ENCODE peak calls at places on chromosomes 5 and 9, in seven cellular contexts. H is ovary, R is heart left ventricle, P is body of pancreas, O is tibial nerve, J is IMR-90, W is vagina. B is an unnamed sample.

GRCh38 chr9:137161558-137162483 is 8.0 kb downstream of the LRRC26 start:
- DNase-seq in P (no peak), W (no peak), J (no peak), O (no peak), H (no peak), R (no peak), B (no peak)

GRCh38 chr5:53542917-53543316 is 17.5 kb upstream of the NDUFS4 start:
- DNase-seq in W (no peak), P (no peak), O (no peak), H (no peak), R (no peak), J (no peak), B (no peak)

GRCh38 chr9:121192518-121192917 is 9.2 kb downstream of the RAB14 start:
- DNase-seq in P (no peak), R (no peak), H (no peak), J (no peak), O (no peak), W (no peak), B (no peak)

GRCh38 chr5:15834596-15835245 is 334.7 kb downstream of the FBXL7 start:
- DNase-seq in R (no peak), H (no peak), O (no peak), J (peak), P (no peak), W (no peak), B (no peak)

GRCh38 chr9:92310562-92310961 is 14.6 kb downstream of the NOL8 start:
- DNase-seq in W (no peak), R (no peak), P (no peak), H (no peak), O (no peak), J (peak), B (no peak)

GRCh38 chr9:123929177-123929869 is 603 bp downstream of the DENND1A start:
- DNase-seq in P (peak), O (no peak), J (no peak), R (no peak), W (peak), H (no peak), B (peak)

GRCh38 chr5:74185599-74185998 is 454.9 kb downstream of the ENC1 start:
- DNase-seq in O (no peak), H (no peak), W (no peak), P (no peak), J (no peak), R (peak), B (no peak)

GRCh38 chr5:142386151-142387021 is 61.6 kb upstream of the SPRY4 start:
- DNase-seq in W (no peak), J (no peak), P (no peak), O (no peak), R (no peak), H (no peak), B (no peak)

GRCh38 chr5:31811210-31811609 is 172.3 kb downstream of the PDZD2 start:
- DNase-seq in P (no peak), H (no peak), R (no peak), W (no peak), J (peak), O (no peak), B (peak)

GRCh38 chr9:90970603-90971002 is 169.0 kb downstream of the SYK start:
- DNase-seq in W (no peak), O (no peak), P (no peak), R (no peak), H (no peak), J (peak), B (no peak)

GRCh38 chr9:95385521-95385920 is 68.0 kb upstream of the FANCC start:
- DNase-seq in W (no peak), H (no peak), J (no peak), O (no peak), R (no peak), P (no peak), B (no peak)

GRCh38 chr5:42745426-42745825 is 11.2 kb upstream of the CCDC152 start:
- DNase-seq in O (no peak), H (no peak), P (no peak), R (no peak), J (no peak), W (no peak), B (no peak)

GRCh38 chr9:125407432-125407973 is 145.9 kb downstream of the GAPVD1 start:
- DNase-seq in H (no peak), J (no peak), W (no peak), P (no peak), O (no peak), R (no peak), B (no peak)

GRCh38 chr9:136947955-136948510 is 3.0 kb downstream of the C8G start:
- DNase-seq in H (peak), W (no peak), J (peak), R (peak), O (no peak), P (peak), B (no peak)

GRCh38 chr9:86027767-86028166 is 71.6 kb downstream of the GOLM1 start:
- DNase-seq in R (no peak), P (no peak), H (no peak), W (no peak), O (no peak), J (no peak), B (no peak)

GRCh38 chr9:129175825-129176633 is 2.0 kb downstream of the IER5L start:
- DNase-seq in H (peak), O (peak), W (no peak), R (peak), P (peak), J (peak), B (peak)

GRCh38 chr5:93245226-93245625 is 335.8 kb downstream of the NR2F1-AS1 start:
- DNase-seq in R (no peak), O (no peak), W (no peak), J (no peak), H (no peak), P (no peak), B (no peak)

GRCh38 chr9:1098551-1098950 is 48.4 kb downstream of the DMRT2 start:
- DNase-seq in J (no peak), O (no peak), P (no peak), W (no peak), H (no peak), R (no peak), B (no peak)

GRCh38 chr5:32261198-32261597 is 51.5 kb downstream of the MTMR12 start:
- DNase-seq in R (no peak), J (no peak), O (no peak), H (no peak), P (no peak), W (no peak), B (no peak)

GRCh38 chr9:19994296-19994695 is 205.5 kb upstream of the SLC24A2 start:
- DNase-seq in O (no peak), H (no peak), J (no peak), R (no peak), P (no peak), W (no peak), B (no peak)

GRCh38 chr5:172420215-172420934 is 34.0 kb downstream of the SH3PXD2B start:
- DNase-seq in O (peak), P (peak), W (no peak), J (peak), R (peak), H (peak), B (peak)

GRCh38 chr5:135048286-135048685 is 14.3 kb upstream of the PITX1 start:
- DNase-seq in J (no peak), H (no peak), O (no peak), P (no peak), R (no peak), W (no peak), B (no peak)

GRCh38 chr5:42434047-42434724 is 10.9 kb downstream of the GHR start:
- DNase-seq in W (no peak), R (no peak), H (no peak), J (no peak), O (no peak), P (no peak), B (no peak)

GRCh38 chr5:54658014-54658413 is 140.5 kb downstream of the SNX18 start:
- DNase-seq in J (peak), W (no peak), H (no peak), O (no peak), P (no peak), R (peak), B (no peak)

GRCh38 chr9:129725841-129726251 is 27.0 kb downstream of the PTGES start:
- DNase-seq in H (no peak), O (no peak), W (no peak), P (no peak), R (no peak), J (peak), B (no peak)

GRCh38 chr5:90866333-90866732 is 307.7 kb downstream of the ADGRV1 start:
- DNase-seq in R (no peak), H (no peak), P (no peak), W (no peak), J (peak), O (no peak), B (no peak)

GRCh38 chr5:134458676-134459403 is 47.2 kb upstream of the CDKN2AIPNL start:
- DNase-seq in O (no peak), H (no peak), J (no peak), P (no peak), R (peak), W (no peak), B (peak)

GRCh38 chr9:79984429-79985067 is 412.8 kb downstream of the TLE4 start:
- DNase-seq in O (no peak), J (no peak), P (no peak), W (no peak), H (no peak), R (no peak), B (peak)

GRCh38 chr9:109907400-109907799 is 127.4 kb downstream of the PALM2AKAP2 start:
- DNase-seq in W (no peak), O (no peak), R (peak), J (no peak), H (no peak), P (no peak), B (no peak)

GRCh38 chr9:73022353-73022752 is 69.5 kb upstream of the ALDH1A1 start:
- DNase-seq in O (no peak), H (no peak), R (no peak), P (no peak), W (no peak), J (no peak), B (no peak)

GRCh38 chr9:109403766-109404320 is 83.0 kb upstream of the EPB41L4B start:
- DNase-seq in J (no peak), P (no peak), W (no peak), R (no peak), H (no peak), O (no peak), B (no peak)

GRCh38 chr5:31833005-31833404 is 194.1 kb downstream of the PDZD2 start:
- DNase-seq in R (no peak), H (no peak), P (no peak), O (no peak), W (no peak), J (no peak), B (no peak)

GRCh38 chr5:91359957-91360609 is 23.0 kb downstream of the ARRDC3 start:
- DNase-seq in R (no peak), W (no peak), O (no peak), J (no peak), P (no peak), H (no peak), B (no peak)

GRCh38 chr9:135225619-135226228 is 138.3 kb downstream of the OLFM1 start:
- DNase-seq in P (peak), O (no peak), R (peak), W (no peak), H (no peak), J (no peak), B (no peak)

GRCh38 chr5:10789021-10789420 is 28.0 kb upstream of the DAP start:
- DNase-seq in O (no peak), R (peak), W (no peak), H (peak), J (peak), P (no peak), B (no peak)

GRCh38 chr9:115553082-115553481 is 435.1 kb upstream of the TNC start:
- DNase-seq in J (no peak), O (no peak), H (no peak), R (no peak), W (no peak), P (no peak), B (no peak)

GRCh38 chr9:37942616-37943328 is 38.8 kb upstream of the SLC25A51 start:
- DNase-seq in W (no peak), R (no peak), P (no peak), H (no peak), J (no peak), O (no peak), B (no peak)

GRCh38 chr5:54021413-54022155 is 288.8 kb downstream of the ARL15 start:
- DNase-seq in P (no peak), W (no peak), R (no peak), H (no peak), O (no peak), J (peak), B (no peak)

DNA sequence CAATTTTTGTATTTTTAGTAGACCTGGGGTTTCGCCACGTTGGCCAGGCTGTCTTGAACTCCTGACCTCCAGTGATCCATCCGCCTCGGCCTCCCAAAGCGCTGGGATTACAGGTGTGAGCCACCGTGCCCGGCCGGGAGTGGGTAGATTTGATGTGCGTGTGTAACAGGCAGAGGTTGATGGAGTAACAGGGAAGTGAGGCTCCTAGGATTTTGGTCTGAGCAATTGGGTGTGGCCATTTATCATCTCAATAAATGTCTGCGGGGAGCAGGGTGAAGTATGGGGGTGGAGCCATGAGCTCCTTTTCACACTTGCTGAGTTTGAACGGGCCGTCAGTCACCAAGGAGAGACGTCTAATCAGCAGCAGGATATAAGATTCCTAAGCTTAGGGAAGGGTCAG is 1.2 kb upstream of the REXO4 start:
- DNase-seq in H (no peak), J (no peak), P (no peak), O (no peak), R (no peak), W (no peak), B (no peak)
- H3K4me3 ChIP-seq in H (no peak), J (no peak), P (no peak), O (no peak), R (no peak), W (no peak), B (no peak)

GRCh38 chr9:127444921-127445850 is 6.0 kb downstream of the RPL12 start:
- DNase-seq in O (peak), P (no peak), H (no peak), R (no peak), W (no peak), J (peak), B (no peak)
- TF ChIP-seq POLR2A in O (no peak), P (no peak), H (no peak), R (no peak), W (no peak), J (peak), B (no peak)

GRCh38 chr9:107485451-107486043 is 4.0 kb downstream of the KLF4 start:
- DNase-seq in W (no peak), J (no peak), H (peak), R (no peak), P (no peak), O (no peak), B (no peak)
- H3K4me3 ChIP-seq in W (peak), J (no peak), H (peak), R (peak), P (no peak), O (peak), B (peak)

DNA sequence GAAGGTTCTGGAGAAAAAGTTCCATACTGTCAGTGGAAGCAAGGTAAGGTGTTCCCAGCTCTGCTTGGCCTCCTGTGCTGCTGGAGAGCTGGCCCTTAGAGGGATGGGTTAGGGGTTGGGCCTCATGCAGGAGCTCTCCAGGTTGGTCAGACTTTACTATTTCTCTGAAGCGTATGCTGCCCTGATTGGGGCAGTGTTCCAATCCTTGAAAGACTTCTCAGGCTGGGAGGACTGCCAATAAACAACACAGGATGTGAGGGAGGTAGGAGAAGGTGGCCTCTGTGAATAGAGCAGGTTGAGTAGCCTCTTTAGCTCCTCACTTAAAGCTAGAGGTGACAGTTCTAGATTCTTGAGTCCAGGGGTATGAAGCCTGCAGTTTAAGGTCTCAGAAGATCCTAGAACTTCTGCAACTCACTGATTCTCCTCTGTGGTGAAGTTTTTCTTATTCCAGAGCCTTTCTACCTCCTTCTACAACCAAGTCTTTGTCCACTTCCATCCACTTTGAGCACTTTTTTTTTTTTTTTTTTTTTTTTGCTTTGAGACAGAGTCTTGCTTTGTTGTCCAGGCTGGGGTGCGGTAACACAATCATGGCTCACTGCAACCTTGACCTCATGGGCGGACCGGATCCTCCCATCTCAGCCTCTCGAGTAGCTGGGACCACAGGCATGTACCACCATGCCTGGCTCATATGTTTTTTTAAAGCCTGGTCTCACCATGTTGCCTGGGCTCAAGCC is 3.0 kb downstream of the HNRNPAB start:
- DNase-seq in W (no peak), R (no peak), H (no peak), O (no peak), J (peak), P (peak), B (no peak)
- TF ChIP-seq POLR2A in W (no peak), R (no peak), H (no peak), O (no peak), J (no peak), P (no peak), B (no peak)

GRCh38 chr5:168291281-168291960 is at the start of gene WWC1:
- DNase-seq in H (peak), W (no peak), R (no peak), P (peak), O (no peak), J (peak), B (no peak)

GRCh38 chr5:168288349-168289245 is 2.8 kb upstream of the WWC1 start:
- DNase-seq in H (no peak), R (no peak), O (no peak), J (no peak), W (no peak), P (peak), B (no peak)

GRCh38 chr5:168291961-168292782 is 727 bp downstream of the WWC1 start:
- DNase-seq in J (peak), H (peak), W (no peak), R (no peak), P (peak), O (no peak), B (no peak)

GRCh38 chr5:168292783-168293696 is 1.6 kb downstream of the WWC1 start:
- DNase-seq in J (no peak), O (no peak), R (no peak), W (no peak), P (no peak), H (no peak), B (no peak)

GRCh38 chr5:168290902-168291280 is 554 bp upstream of the WWC1 start:
- DNase-seq in H (no peak), J (no peak), R (no peak), P (no peak), O (no peak), W (no peak), B (no peak)
- H3K4me3 ChIP-seq in H (no peak), J (peak), R (no peak), P (no peak), O (no peak), W (peak), B (no peak)

DNA sequence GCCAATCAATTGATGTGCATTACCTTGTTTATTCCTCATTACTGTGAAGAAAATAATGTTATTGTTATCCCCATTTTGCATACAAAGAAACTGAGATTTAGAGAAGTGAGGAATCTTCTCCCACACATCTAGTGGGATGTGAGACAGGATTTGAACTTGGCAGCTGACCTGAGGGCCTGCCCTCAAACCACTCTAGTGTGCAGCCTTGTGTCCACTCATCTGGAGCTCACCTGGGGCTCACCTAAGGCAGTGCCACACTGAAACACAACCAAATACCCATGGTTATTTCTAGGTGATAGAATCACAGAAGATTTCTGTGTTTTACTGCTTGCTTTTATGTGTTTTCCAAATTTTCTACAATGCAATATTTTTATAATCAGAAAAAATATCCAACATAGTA is 94.7 kb upstream of the SAP30L start:
- DNase-seq in P (no peak), W (no peak), R (no peak), O (no peak), H (no peak), J (no peak), B (no peak)
- TF ChIP-seq POLR2A in P (no peak), W (no peak), R (no peak), O (no peak), H (no peak), J (no peak), B (no peak)

GRCh38 chr9:69411246-69411645 is 86.2 kb downstream of the ENTREP1 start:
- DNase-seq in R (no peak), P (no peak), H (no peak), W (no peak), J (no peak), O (no peak), B (no peak)

GRCh38 chr9:69411931-69412740 is 87.1 kb downstream of the ENTREP1 start:
- DNase-seq in R (no peak), J (no peak), P (no peak), W (no peak), O (no peak), H (no peak), B (no peak)

DNA sequence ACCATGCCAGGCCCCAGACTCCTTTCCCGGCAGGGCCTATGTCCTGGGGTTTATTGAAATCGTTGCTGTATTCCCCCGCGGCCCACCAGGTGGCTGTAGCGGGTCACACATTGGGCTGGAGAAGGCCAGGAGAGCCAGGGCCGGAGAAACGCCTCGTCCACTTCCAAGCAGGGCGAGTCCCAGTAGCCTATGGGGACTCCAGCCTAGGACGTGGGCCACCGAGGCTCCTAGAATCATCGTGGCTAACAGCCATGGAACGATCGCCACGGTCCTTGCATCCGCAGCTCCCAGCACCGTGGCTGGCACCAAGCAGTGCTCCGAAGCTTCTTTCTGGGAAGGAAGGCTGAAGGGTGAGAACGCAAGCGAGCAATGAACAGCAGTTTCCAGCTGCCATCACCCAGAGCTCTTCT is 87.7 kb downstream of the ENTREP1 start:
- DNase-seq in W (no peak), R (peak), J (peak), O (no peak), P (peak), H (peak), B (peak)
- H3K4me3 ChIP-seq in W (no peak), R (peak), J (no peak), O (no peak), P (no peak), H (no peak), B (peak)

GRCh38 chr9:127790094-127790855 is 4.4 kb downstream of the CDK9 start:
- DNase-seq in J (no peak), R (peak), H (no peak), W (no peak), O (no peak), P (no peak), B (no peak)
- TF ChIP-seq POLR2A in J (no peak), R (no peak), H (no peak), W (no peak), O (no peak), P (no peak), B (no peak)

GRCh38 chr9:87108639-87109038 is 161.3 kb upstream of the GAS1 start:
- DNase-seq in O (no peak), W (no peak), P (no peak), H (peak), R (peak), J (no peak), B (no peak)
- H3K4me3 ChIP-seq in O (no peak), W (no peak), P (no peak), H (no peak), R (no peak), J (no peak), B (no peak)